ENCODE peak calls at places on chromosomes 3 and 15, in four cellular contexts. One of them, this sample, is unnamed.

GRCh38 chr3:187005827-187006481 is 75.6 kb downstream of the ST6GAL1 start:
- DNase-seq in ELR: no peak
- DNase-seq in CD8-positive, alpha-beta T cell: no peak
- DNase-seq in stimulated activated CD4-positive, alpha-beta T cell treated with anti-CD3 and anti-CD28 coated beads, TNF-alpha, amount 100 ng/mL, for 1 hour: no peak
- DNase-seq in this sample: no peak

GRCh38 chr15:77822631-77823230 is 190.0 kb upstream of the LINGO1 start:
- DNase-seq in CD8-positive, alpha-beta T cell: no peak
- DNase-seq in ELR: peak; percentile 12
- DNase-seq in stimulated activated CD4-positive, alpha-beta T cell treated with anti-CD3 and anti-CD28 coated beads, TNF-alpha, amount 100 ng/mL, for 1 hour: no peak
- DNase-seq in this sample: no peak

GRCh38 chr15:47294765-47295259 is 422.5 kb upstream of the SEMA6D start:
- DNase-seq in stimulated activated CD4-positive, alpha-beta T cell treated with anti-CD3 and anti-CD28 coated beads, TNF-alpha, amount 100 ng/mL, for 1 hour: no peak
- DNase-seq in CD8-positive, alpha-beta T cell: no peak
- DNase-seq in ELR: no peak
- DNase-seq in this sample: no peak

GRCh38 chr3:194930439-194931204 is 244.9 kb downstream of the FAM43A start:
- DNase-seq in CD8-positive, alpha-beta T cell: no peak
- DNase-seq in ELR: peak; percentile 73
- DNase-seq in stimulated activated CD4-positive, alpha-beta T cell treated with anti-CD3 and anti-CD28 coated beads, TNF-alpha, amount 100 ng/mL, for 1 hour: no peak
- DNase-seq in this sample: no peak

GRCh38 chr3:153210116-153210515 is 48.1 kb downstream of the RAP2B start:
- DNase-seq in stimulated activated CD4-positive, alpha-beta T cell treated with anti-CD3 and anti-CD28 coated beads, TNF-alpha, amount 100 ng/mL, for 1 hour: no peak
- DNase-seq in ELR: peak; percentile 58
- DNase-seq in CD8-positive, alpha-beta T cell: peak; percentile 49
- DNase-seq in this sample: peak; percentile 35

GRCh38 chr3:194350726-194351071 is 429 bp downstream of the CPN2 start:
- DNase-seq in ELR: no peak
- DNase-seq in CD8-positive, alpha-beta T cell: no peak
- DNase-seq in stimulated activated CD4-positive, alpha-beta T cell treated with anti-CD3 and anti-CD28 coated beads, TNF-alpha, amount 100 ng/mL, for 1 hour: no peak
- DNase-seq in this sample: no peak

GRCh38 chr3:176354843-176355242 is 842.4 kb downstream of the TBL1XR1 start:
- DNase-seq in ELR: no peak
- DNase-seq in stimulated activated CD4-positive, alpha-beta T cell treated with anti-CD3 and anti-CD28 coated beads, TNF-alpha, amount 100 ng/mL, for 1 hour: no peak
- DNase-seq in CD8-positive, alpha-beta T cell: no peak
- DNase-seq in this sample: no peak

GRCh38 chr3:126959921-126960603 is 22.9 kb upstream of the PLXNA1 start:
- DNase-seq in CD8-positive, alpha-beta T cell: no peak
- DNase-seq in stimulated activated CD4-positive, alpha-beta T cell treated with anti-CD3 and anti-CD28 coated beads, TNF-alpha, amount 100 ng/mL, for 1 hour: no peak
- DNase-seq in ELR: peak; percentile 87
- DNase-seq in this sample: no peak

GRCh38 chr3:136818191-136818850 is 605 bp upstream of the SLC35G2 start:
- DNase-seq in ELR: peak; percentile 97
- DNase-seq in CD8-positive, alpha-beta T cell: peak; percentile 38
- DNase-seq in stimulated activated CD4-positive, alpha-beta T cell treated with anti-CD3 and anti-CD28 coated beads, TNF-alpha, amount 100 ng/mL, for 1 hour: no peak
- DNase-seq in this sample: no peak

GRCh38 chr3:95438274-95438673 is 1375.4 kb downstream of the NSUN3 start:
- DNase-seq in stimulated activated CD4-positive, alpha-beta T cell treated with anti-CD3 and anti-CD28 coated beads, TNF-alpha, amount 100 ng/mL, for 1 hour: no peak
- DNase-seq in ELR: no peak
- DNase-seq in CD8-positive, alpha-beta T cell: no peak
- DNase-seq in this sample: no peak

GRCh38 chr3:10883478-10884234 is 67.6 kb downstream of the SLC6A11 start:
- DNase-seq in ELR: peak; percentile 19
- DNase-seq in CD8-positive, alpha-beta T cell: no peak
- DNase-seq in stimulated activated CD4-positive, alpha-beta T cell treated with anti-CD3 and anti-CD28 coated beads, TNF-alpha, amount 100 ng/mL, for 1 hour: no peak
- DNase-seq in this sample: no peak

GRCh38 chr15:90620379-90621134 is 90.8 kb downstream of the CRTC3 start:
- DNase-seq in CD8-positive, alpha-beta T cell: no peak
- DNase-seq in ELR: no peak
- DNase-seq in stimulated activated CD4-positive, alpha-beta T cell treated with anti-CD3 and anti-CD28 coated beads, TNF-alpha, amount 100 ng/mL, for 1 hour: no peak
- DNase-seq in this sample: peak; percentile 22

GRCh38 chr15:68404056-68404798 is 27.7 kb downstream of the ITGA11 start:
- DNase-seq in ELR: no peak
- DNase-seq in CD8-positive, alpha-beta T cell: no peak
- DNase-seq in stimulated activated CD4-positive, alpha-beta T cell treated with anti-CD3 and anti-CD28 coated beads, TNF-alpha, amount 100 ng/mL, for 1 hour: no peak
- DNase-seq in this sample: no peak

GRCh38 chr15:77112819-77113569 is 42.1 kb upstream of the TSPAN3 start:
- DNase-seq in CD8-positive, alpha-beta T cell: no peak
- DNase-seq in ELR: no peak
- DNase-seq in stimulated activated CD4-positive, alpha-beta T cell treated with anti-CD3 and anti-CD28 coated beads, TNF-alpha, amount 100 ng/mL, for 1 hour: no peak
- DNase-seq in this sample: no peak

GRCh38 chr3:14425574-14426304 is 23.3 kb downstream of the SLC6A6 start:
- DNase-seq in CD8-positive, alpha-beta T cell: peak; percentile 60
- DNase-seq in stimulated activated CD4-positive, alpha-beta T cell treated with anti-CD3 and anti-CD28 coated beads, TNF-alpha, amount 100 ng/mL, for 1 hour: no peak
- DNase-seq in ELR: peak; percentile 54
- DNase-seq in this sample: peak; percentile 35

GRCh38 chr3:180085122-180085710 is 48.5 kb upstream of the PEX5L start:
- DNase-seq in ELR: no peak
- DNase-seq in stimulated activated CD4-positive, alpha-beta T cell treated with anti-CD3 and anti-CD28 coated beads, TNF-alpha, amount 100 ng/mL, for 1 hour: no peak
- DNase-seq in CD8-positive, alpha-beta T cell: no peak
- DNase-seq in this sample: no peak

GRCh38 chr3:9727041-9727595 is 4.4 kb upstream of the BRPF1 start:
- DNase-seq in stimulated activated CD4-positive, alpha-beta T cell treated with anti-CD3 and anti-CD28 coated beads, TNF-alpha, amount 100 ng/mL, for 1 hour: no peak
- DNase-seq in CD8-positive, alpha-beta T cell: peak; percentile 62
- DNase-seq in ELR: peak; percentile 61
- DNase-seq in this sample: peak; percentile 42

GRCh38 chr3:141294848-141295247 is 63.2 kb downstream of the PXYLP1 start:
- DNase-seq in CD8-positive, alpha-beta T cell: no peak
- DNase-seq in stimulated activated CD4-positive, alpha-beta T cell treated with anti-CD3 and anti-CD28 coated beads, TNF-alpha, amount 100 ng/mL, for 1 hour: no peak
- DNase-seq in ELR: peak; percentile 89
- DNase-seq in this sample: no peak

GRCh38 chr15:91970142-91970541 is 116.6 kb downstream of the SLCO3A1 start:
- DNase-seq in CD8-positive, alpha-beta T cell: no peak
- DNase-seq in stimulated activated CD4-positive, alpha-beta T cell treated with anti-CD3 and anti-CD28 coated beads, TNF-alpha, amount 100 ng/mL, for 1 hour: no peak
- DNase-seq in ELR: no peak
- DNase-seq in this sample: no peak

GRCh38 chr15:81265944-81266775 is 57.8 kb downstream of the STARD5 start:
- DNase-seq in ELR: peak; percentile 79
- DNase-seq in CD8-positive, alpha-beta T cell: peak; percentile 81
- DNase-seq in stimulated activated CD4-positive, alpha-beta T cell treated with anti-CD3 and anti-CD28 coated beads, TNF-alpha, amount 100 ng/mL, for 1 hour: peak; percentile 80
- DNase-seq in this sample: peak; percentile 81

GRCh38 chr3:144407290-144407689 is 435.7 kb downstream of the DIPK2A start:
- DNase-seq in ELR: no peak
- DNase-seq in CD8-positive, alpha-beta T cell: no peak
- DNase-seq in stimulated activated CD4-positive, alpha-beta T cell treated with anti-CD3 and anti-CD28 coated beads, TNF-alpha, amount 100 ng/mL, for 1 hour: no peak
- DNase-seq in this sample: no peak

GRCh38 chr3:36178018-36178417 is 202.3 kb upstream of the STAC start:
- DNase-seq in ELR: no peak
- DNase-seq in CD8-positive, alpha-beta T cell: no peak
- DNase-seq in stimulated activated CD4-positive, alpha-beta T cell treated with anti-CD3 and anti-CD28 coated beads, TNF-alpha, amount 100 ng/mL, for 1 hour: no peak
- DNase-seq in this sample: no peak

GRCh38 chr3:60622349-60622748 is 628.9 kb downstream of the FHIT start:
- DNase-seq in ELR: no peak
- DNase-seq in stimulated activated CD4-positive, alpha-beta T cell treated with anti-CD3 and anti-CD28 coated beads, TNF-alpha, amount 100 ng/mL, for 1 hour: no peak
- DNase-seq in CD8-positive, alpha-beta T cell: no peak
- DNase-seq in this sample: no peak

GRCh38 chr15:90860450-90860849 is 7.9 kb upstream of the FURIN start:
- DNase-seq in ELR: no peak
- DNase-seq in stimulated activated CD4-positive, alpha-beta T cell treated with anti-CD3 and anti-CD28 coated beads, TNF-alpha, amount 100 ng/mL, for 1 hour: no peak
- DNase-seq in CD8-positive, alpha-beta T cell: no peak
- DNase-seq in this sample: no peak

GRCh38 chr15:87743557-87743956 is 513.0 kb downstream of the NTRK3 start:
- DNase-seq in stimulated activated CD4-positive, alpha-beta T cell treated with anti-CD3 and anti-CD28 coated beads, TNF-alpha, amount 100 ng/mL, for 1 hour: no peak
- DNase-seq in ELR: no peak
- DNase-seq in CD8-positive, alpha-beta T cell: no peak
- DNase-seq in this sample: no peak

GRCh38 chr3:123877965-123878364 is 6.2 kb downstream of the MYLK start:
- DNase-seq in stimulated activated CD4-positive, alpha-beta T cell treated with anti-CD3 and anti-CD28 coated beads, TNF-alpha, amount 100 ng/mL, for 1 hour: no peak
- DNase-seq in ELR: no peak
- DNase-seq in CD8-positive, alpha-beta T cell: no peak
- DNase-seq in this sample: no peak

GRCh38 chr15:85125056-85125661 is 143.5 kb downstream of the PDE8A start:
- DNase-seq in stimulated activated CD4-positive, alpha-beta T cell treated with anti-CD3 and anti-CD28 coated beads, TNF-alpha, amount 100 ng/mL, for 1 hour: no peak
- DNase-seq in ELR: peak; percentile 71
- DNase-seq in CD8-positive, alpha-beta T cell: no peak
- DNase-seq in this sample: no peak

GRCh38 chr15:73965730-73966103 is 26.4 kb downstream of the STOML1 start:
- DNase-seq in stimulated activated CD4-positive, alpha-beta T cell treated with anti-CD3 and anti-CD28 coated beads, TNF-alpha, amount 100 ng/mL, for 1 hour: no peak
- DNase-seq in CD8-positive, alpha-beta T cell: no peak
- DNase-seq in ELR: peak; percentile 73
- DNase-seq in this sample: no peak

GRCh38 chr3:123518892-123519485 is 65.9 kb downstream of the HACD2 start:
- DNase-seq in ELR: no peak
- DNase-seq in stimulated activated CD4-positive, alpha-beta T cell treated with anti-CD3 and anti-CD28 coated beads, TNF-alpha, amount 100 ng/mL, for 1 hour: no peak
- DNase-seq in CD8-positive, alpha-beta T cell: no peak
- DNase-seq in this sample: no peak

GRCh38 chr3:33664195-33664594 is 53.9 kb downstream of the CLASP2 start:
- DNase-seq in CD8-positive, alpha-beta T cell: no peak
- DNase-seq in ELR: peak; percentile 87
- DNase-seq in stimulated activated CD4-positive, alpha-beta T cell treated with anti-CD3 and anti-CD28 coated beads, TNF-alpha, amount 100 ng/mL, for 1 hour: no peak
- DNase-seq in this sample: no peak

GRCh38 chr3:195906865-195907729 is 1.3 kb downstream of the TNK2 start:
- DNase-seq in CD8-positive, alpha-beta T cell: peak; percentile 84
- DNase-seq in stimulated activated CD4-positive, alpha-beta T cell treated with anti-CD3 and anti-CD28 coated beads, TNF-alpha, amount 100 ng/mL, for 1 hour: peak; percentile 45
- DNase-seq in ELR: no peak
- DNase-seq in this sample: peak; percentile 69

GRCh38 chr15:60973637-60974415 is 255.3 kb downstream of the RORA start:
- DNase-seq in stimulated activated CD4-positive, alpha-beta T cell treated with anti-CD3 and anti-CD28 coated beads, TNF-alpha, amount 100 ng/mL, for 1 hour: no peak
- DNase-seq in ELR: peak; percentile 77
- DNase-seq in CD8-positive, alpha-beta T cell: no peak
- DNase-seq in this sample: no peak

GRCh38 chr3:172647823-172648222 is 63.0 kb downstream of the NCEH1 start:
- DNase-seq in CD8-positive, alpha-beta T cell: no peak
- DNase-seq in stimulated activated CD4-positive, alpha-beta T cell treated with anti-CD3 and anti-CD28 coated beads, TNF-alpha, amount 100 ng/mL, for 1 hour: no peak
- DNase-seq in ELR: no peak
- DNase-seq in this sample: no peak

GRCh38 chr15:33742286-33742685 is 226.0 kb upstream of the CHRM5 start:
- DNase-seq in ELR: no peak
- DNase-seq in CD8-positive, alpha-beta T cell: no peak
- DNase-seq in stimulated activated CD4-positive, alpha-beta T cell treated with anti-CD3 and anti-CD28 coated beads, TNF-alpha, amount 100 ng/mL, for 1 hour: no peak
- DNase-seq in this sample: no peak

GRCh38 chr3:41117398-41117870 is 81.9 kb upstream of the CTNNB1 start:
- DNase-seq in stimulated activated CD4-positive, alpha-beta T cell treated with anti-CD3 and anti-CD28 coated beads, TNF-alpha, amount 100 ng/mL, for 1 hour: peak; percentile 47
- DNase-seq in ELR: peak; percentile 94
- DNase-seq in CD8-positive, alpha-beta T cell: peak; percentile 93
- DNase-seq in this sample: peak; percentile 74

GRCh38 chr3:160090653-160091052 is 102.0 kb downstream of the IL12A start:
- DNase-seq in stimulated activated CD4-positive, alpha-beta T cell treated with anti-CD3 and anti-CD28 coated beads, TNF-alpha, amount 100 ng/mL, for 1 hour: no peak
- DNase-seq in ELR: no peak
- DNase-seq in CD8-positive, alpha-beta T cell: no peak
- DNase-seq in this sample: no peak

GRCh38 chr3:176839447-176839846 is 357.8 kb downstream of the TBL1XR1 start:
- DNase-seq in stimulated activated CD4-positive, alpha-beta T cell treated with anti-CD3 and anti-CD28 coated beads, TNF-alpha, amount 100 ng/mL, for 1 hour: no peak
- DNase-seq in ELR: no peak
- DNase-seq in CD8-positive, alpha-beta T cell: no peak
- DNase-seq in this sample: no peak

GRCh38 chr3:41224120-41224806 is 25.0 kb downstream of the CTNNB1 start:
- DNase-seq in stimulated activated CD4-positive, alpha-beta T cell treated with anti-CD3 and anti-CD28 coated beads, TNF-alpha, amount 100 ng/mL, for 1 hour: no peak
- DNase-seq in CD8-positive, alpha-beta T cell: no peak
- DNase-seq in ELR: peak; percentile 48
- DNase-seq in this sample: no peak

GRCh38 chr3:59407425-59407824 is 357.6 kb upstream of the CFAP20DC start:
- DNase-seq in CD8-positive, alpha-beta T cell: no peak
- DNase-seq in ELR: no peak
- DNase-seq in stimulated activated CD4-positive, alpha-beta T cell treated with anti-CD3 and anti-CD28 coated beads, TNF-alpha, amount 100 ng/mL, for 1 hour: no peak
- DNase-seq in this sample: no peak